ENCODE peak calls at places on chromosome 4, in ten cellular contexts. J is T-helper 9 cell, C is cardiac fibroblast, N is fibroblast of villous mesenchyme, F is fibroblast of lung, U is HEK293T, L is T follicular helper cell, O is posterior cingulate gyrus, G is GM04504, A is osteocyte. R is an unnamed sample.

GRCh38 chr4:41748074-41748787 is at the start of gene PHOX2B:
- DNase-seq in J (no peak), C (no peak), N (no peak), F (no peak), U (no peak), L (no peak), O (no peak), G (no peak), A (no peak), R (no peak)

GRCh38 chr4:7474320-7474719 is 39.6 kb upstream of the PSAPL1 start:
- DNase-seq in J (no peak), C (no peak), N (no peak), F (no peak), U (no peak), L (no peak), O (no peak), G (no peak), A (no peak), R (no peak)

GRCh38 chr4:68218044-68218443 is 27.4 kb downstream of the TMPRSS11B start:
- DNase-seq in J (no peak), C (peak), N (no peak), F (no peak), U (no peak), L (no peak), O (no peak), G (no peak), A (no peak), R (no peak)

GRCh38 chr4:177064724-177065394 is 244.8 kb upstream of the NEIL3 start:
- DNase-seq in J (no peak), C (no peak), N (no peak), F (no peak), U (no peak), L (no peak), O (no peak), G (no peak), A (no peak), R (no peak)

GRCh38 chr4:89258506-89258905 is 49.1 kb downstream of the GPRIN3 start:
- DNase-seq in J (no peak), C (no peak), N (no peak), F (no peak), U (no peak), L (no peak), O (no peak), G (no peak), A (no peak), R (no peak)

GRCh38 chr4:14841801-14842748 is 160.2 kb upstream of the CPEB2 start:
- DNase-seq in J (no peak), C (peak), N (no peak), F (no peak), U (no peak), L (no peak), O (no peak), G (no peak), A (no peak), R (no peak)

GRCh38 chr4:63123441-63123840 is 1285.8 kb downstream of the TECRL start:
- DNase-seq in J (no peak), C (no peak), N (no peak), F (no peak), U (no peak), L (no peak), O (no peak), G (no peak), A (no peak), R (no peak)

GRCh38 chr4:15864771-15865566 is 73.6 kb downstream of the FGFBP1 start:
- DNase-seq in J (no peak), C (no peak), N (no peak), F (no peak), U (no peak), L (no peak), O (no peak), G (no peak), A (no peak), R (no peak)

GRCh38 chr4:40194602-40195161 is 2.1 kb upstream of the RHOH start:
- DNase-seq in J (no peak), C (no peak), N (peak), F (peak), U (no peak), L (peak), O (no peak), G (no peak), A (no peak), R (peak)

GRCh38 chr4:171813195-171813955 is at the start of gene GALNTL6:
- DNase-seq in J (no peak), C (peak), N (peak), F (no peak), U (peak), L (no peak), O (peak), G (no peak), A (no peak), R (no peak)

GRCh38 chr4:150625033-150625432 is 43.1 kb downstream of the MAB21L2 start:
- DNase-seq in J (no peak), C (no peak), N (no peak), F (no peak), U (no peak), L (no peak), O (no peak), G (no peak), A (no peak), R (no peak)

GRCh38 chr4:176838611-176839411 is 46.1 kb upstream of the VEGFC start:
- DNase-seq in J (no peak), C (peak), N (peak), F (peak), U (no peak), L (no peak), O (no peak), G (peak), A (no peak), R (no peak)

GRCh38 chr4:142567620-142568451 is 278.3 kb downstream of the INPP4B start:
- DNase-seq in J (no peak), C (peak), N (peak), F (peak), U (no peak), L (no peak), O (no peak), G (no peak), A (no peak), R (no peak)

GRCh38 chr4:24794916-24795665 is at the start of gene SOD3:
- DNase-seq in J (no peak), C (peak), N (peak), F (peak), U (no peak), L (no peak), O (no peak), G (peak), A (peak), R (no peak)